ENCODE peak calls at places on chromosomes 11 and 22, in seven cellular contexts. C is thoracic aorta; Z is upper lobe of left lung; B is uterus; R is CD4-positive, alpha-beta T cell; Q is fibroblast of lung; P is Peyer's patch. O is an unnamed sample. For H3K9me3, the result is how much of the 10 kb centered on the place peaks cover.

GRCh38 chr22:23129149-23129548 is 12.6 kb downstream of the RSPH14 start:
- DNase-seq in C (no peak), Z (no peak), B (no peak), R (no peak), Q (no peak), P (no peak), O (no peak)

GRCh38 chr11:34134765-34135164 is 29.3 kb downstream of the NAT10 start:
- DNase-seq in C (no peak), Z (no peak), B (no peak), R (no peak), Q (no peak), P (no peak), O (no peak)

GRCh38 chr11:132028380-132029240 is 658.2 kb downstream of the NTM start:
- DNase-seq in C (no peak), Z (no peak), B (no peak), R (no peak), Q (peak), P (peak), O (no peak)

GRCh38 chr22:27900153-27900552 is 18.9 kb downstream of the PITPNB start:
- DNase-seq in C (no peak), Z (no peak), B (no peak), R (no peak), Q (no peak), P (no peak), O (no peak)

GRCh38 chr22:22368516-22368915 is 123.9 kb downstream of the VPREB1 start:
- DNase-seq in C (no peak), Z (no peak), B (no peak), R (no peak), Q (no peak), P (no peak), O (no peak)

GRCh38 chr22:22974795-22975580 is 87.4 kb downstream of the IGLL5 start:
- DNase-seq in C (no peak), Z (no peak), B (no peak), R (no peak), Q (no peak), P (no peak), O (no peak)

GRCh38 chr11:15969701-15970329 is 386.5 kb downstream of the SOX6 start:
- DNase-seq in C (no peak), Z (no peak), B (no peak), R (no peak), Q (peak), P (no peak), O (no peak)

GRCh38 chr11:106917973-106918372 is 100.3 kb downstream of the GUCY1A2 start:
- DNase-seq in C (no peak), Z (no peak), B (no peak), R (no peak), Q (peak), P (no peak), O (no peak)

GRCh38 chr11:97610000-97610399 is 1220.2 kb downstream of the JRKL start:
- DNase-seq in C (no peak), Z (no peak), B (no peak), R (no peak), Q (peak), P (no peak), O (no peak)

GRCh38 chr11:35082322-35083180 is 56.4 kb upstream of the CD44 start:
- DNase-seq in C (no peak), Z (peak), B (peak), R (peak), Q (peak), P (peak), O (peak)

GRCh38 chr11:76658651-76659650 is 11.6 kb downstream of the LRRC32 start:
- DNase-seq in C (no peak), Z (no peak), B (peak), R (no peak), Q (no peak), P (peak), O (no peak)

GRCh38 chr22:50473088-50473487 is 1.7 kb downstream of the SBF1 start:
- DNase-seq in C (no peak), Z (no peak), B (no peak), R (peak), Q (no peak), P (peak), O (no peak)

GRCh38 chr11:45830596-45830995 is 16.7 kb upstream of the CRY2 start:
- DNase-seq in C (no peak), Z (no peak), B (no peak), R (no peak), Q (no peak), P (no peak), O (no peak)

GRCh38 chr22:37545703-37546435 is 14.4 kb upstream of the CDC42EP1 start:
- DNase-seq in C (peak), Z (peak), B (peak), R (no peak), Q (peak), P (peak), O (no peak)

GRCh38 chr11:13859986-13860385 is 102.5 kb upstream of the SPON1 start:
- DNase-seq in C (no peak), Z (no peak), B (no peak), R (peak), Q (no peak), P (no peak), O (no peak)

GRCh38 chr11:17753641-17754040 is 19.1 kb downstream of the KCNC1 start:
- DNase-seq in C (no peak), Z (no peak), B (no peak), R (no peak), Q (no peak), P (no peak), O (no peak)

GRCh38 chr11:75325713-75326438 is 25.6 kb downstream of the ARRB1 start:
- DNase-seq in C (peak), Z (no peak), B (peak), R (peak), Q (peak), P (peak), O (no peak)

GRCh38 chr22:33539902-33540751 is 380.1 kb downstream of the LARGE1 start:
- DNase-seq in C (peak), Z (peak), B (peak), R (no peak), Q (peak), P (peak), O (no peak)

GRCh38 chr11:102007567-102008437 is 39.4 kb upstream of the CFAP300 start:
- DNase-seq in C (no peak), Z (peak), B (no peak), R (no peak), Q (peak), P (peak), O (no peak)

GRCh38 chr11:121571466-121571865 is 118.7 kb upstream of the SORL1-AS1 start:
- DNase-seq in C (no peak), Z (no peak), B (no peak), R (no peak), Q (no peak), P (no peak), O (no peak)

GRCh38 chr22:29306175-29306829 is at the start of gene GAS2L1:
- DNase-seq in C (no peak), Z (peak), B (peak), R (no peak), Q (peak), P (peak), O (no peak)

GRCh38 chr22:44729391-44730012 is 22.9 kb upstream of the ARHGAP8 start:
- DNase-seq in C (no peak), Z (no peak), B (peak), R (no peak), Q (peak), P (no peak), O (no peak)

GRCh38 chr22:50244420-50245213 is at the start of gene TUBGCP6:
- DNase-seq in C (peak), Z (peak), B (peak), R (peak), Q (peak), P (peak), O (peak)

GRCh38 chr11:70578371-70578770 is 180.0 kb downstream of the CTTN start:
- DNase-seq in C (no peak), Z (no peak), B (no peak), R (no peak), Q (no peak), P (no peak), O (no peak)
- H3K9me3 ChIP-seq in C (under half), Z (under half), B (under half), R (under half), Q (under half), P (under half), O (under half)

GRCh38 chr22:47342446-47342845 is 580.0 kb downstream of the TBC1D22A start:
- DNase-seq in C (no peak), Z (no peak), B (no peak), R (no peak), Q (no peak), P (peak), O (no peak)
- H3K9me3 ChIP-seq in C (under half), Z (under half), B (under half), R (under half), Q (under half), P (under half), O (under half)

GRCh38 chr11:95706974-95707387 is 82.6 kb downstream of the FAM76B start:
- DNase-seq in C (no peak), Z (no peak), B (no peak), R (no peak), Q (no peak), P (no peak), O (no peak)

GRCh38 chr11:95705485-95706124 is 84.0 kb downstream of the FAM76B start:
- DNase-seq in C (peak), Z (peak), B (peak), R (peak), Q (peak), P (peak), O (peak)

GRCh38 chr11:95711162-95711944 is 78.2 kb downstream of the FAM76B start:
- DNase-seq in C (no peak), Z (no peak), B (no peak), R (no peak), Q (peak), P (no peak), O (no peak)

GRCh38 chr11:95711945-95712221 is 77.7 kb downstream of the FAM76B start:
- DNase-seq in C (no peak), Z (no peak), B (no peak), R (no peak), Q (no peak), P (no peak), O (no peak)

DNA sequence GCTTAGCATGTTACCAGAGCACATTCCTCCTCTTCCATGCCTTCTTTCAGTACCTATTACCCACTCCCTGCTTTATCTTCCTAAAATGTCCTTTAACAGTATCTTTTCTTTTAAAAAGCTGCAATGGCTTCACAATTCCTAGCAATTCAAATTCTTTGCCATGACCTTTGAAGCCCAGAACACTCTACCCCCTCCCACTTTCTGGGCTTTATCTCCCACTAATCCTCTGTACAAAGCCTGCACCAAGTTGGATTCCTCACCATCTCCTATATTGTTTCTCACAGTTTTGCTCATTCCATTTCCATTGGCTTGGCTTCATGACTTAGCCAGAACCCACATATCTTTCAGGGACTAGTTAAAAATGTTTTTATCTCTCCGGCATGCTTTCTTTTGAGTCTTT is 80.9 kb downstream of the FAM76B start:
- DNase-seq in C (no peak), Z (no peak), B (no peak), R (no peak), Q (no peak), P (no peak), O (no peak)
- H3K9me3 ChIP-seq in C (under half), Z (under half), B (under half), R (under half), Q (under half), P (under half), O (under half)

DNA sequence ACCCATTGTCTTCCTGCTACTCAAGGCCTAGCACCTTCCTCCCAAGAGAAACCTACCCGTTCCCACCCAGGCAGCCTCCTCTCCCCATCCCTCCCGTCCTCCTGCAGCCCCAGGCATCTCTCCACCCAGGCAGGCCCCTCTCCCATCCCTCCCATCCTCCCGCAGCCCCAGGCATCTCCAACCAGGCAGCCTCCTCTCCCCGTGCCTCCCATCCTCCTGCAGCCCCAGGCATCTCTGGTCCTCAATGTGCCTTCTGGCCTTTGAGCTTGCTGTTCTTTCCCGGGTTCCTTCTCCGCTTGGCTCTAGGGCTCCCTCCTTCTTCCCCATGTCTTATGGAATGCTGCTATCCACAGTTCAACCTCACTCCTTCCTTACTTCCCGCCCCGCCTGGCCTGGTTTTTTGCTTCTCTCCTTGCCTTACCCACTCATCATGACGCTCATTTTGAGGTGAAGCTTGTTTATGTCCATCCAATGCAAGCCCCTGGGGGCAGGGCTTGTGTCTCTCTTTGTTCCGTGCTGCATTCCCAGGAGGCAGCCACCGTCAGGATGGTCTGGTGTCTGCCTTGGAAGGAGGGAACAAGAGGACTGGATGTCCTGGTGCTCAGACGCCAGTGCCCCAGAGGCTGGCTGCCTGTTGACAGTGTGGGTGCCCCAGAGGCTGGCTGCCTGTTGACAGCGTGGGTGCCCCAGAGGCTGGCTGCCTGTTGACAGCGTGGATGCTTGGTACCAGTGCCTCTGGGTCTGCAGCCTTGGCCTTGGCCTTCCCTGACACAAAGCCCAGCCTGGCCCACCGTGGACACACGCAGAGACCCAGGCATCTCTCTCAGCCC is 815.7 kb downstream of the BRD1 start:
- DNase-seq in C (no peak), Z (peak), B (no peak), R (no peak), Q (no peak), P (peak), O (no peak)
- H3K9me3 ChIP-seq in C (under half), Z (under half), B (under half), R (under half), Q (under half), P (under half), O (under half)

O was measured in T-helper 17 cell.